ENCODE peak calls at places on chromosomes 13 and 19, in eight cellular contexts. M is Panc1, U is GM23338, I is suprapubic skin, H is HL-60, S is K562, Q is breast epithelium, J is spleen. A is an unnamed sample.

GRCh38 chr19:16943942-16944625 is 55.3 kb downstream of the F2RL3 start:
- DNase-seq in U (no peak), I (peak; percentile 68), H (no peak), S (no peak), M (no peak), J (no peak), Q (no peak), A (no peak)

GRCh38 chr13:112078879-112079526 is 12.1 kb downstream of the SOX1 start:
- DNase-seq in M (no peak), Q (no peak), U (peak; percentile 74), S (no peak), J (no peak), H (no peak), I (no peak), A (no peak)

GRCh38 chr13:20151016-20151415 is 9.8 kb downstream of the GJA3 start:
- DNase-seq in J (no peak), M (no peak), I (no peak), U (no peak), S (peak; percentile 36), Q (no peak), H (no peak), A (no peak)

GRCh38 chr13:27967736-27968315 is 1.3 kb downstream of the CDX2 start:
- DNase-seq in Q (no peak), S (no peak), I (no peak), M (no peak), U (peak; percentile 49), H (no peak), J (no peak), A (no peak)

GRCh38 chr13:80251403-80251802 is 89.5 kb downstream of the SPRY2 start:
- DNase-seq in I (no peak), H (peak; percentile 17), U (peak; percentile 11), M (no peak), S (no peak), Q (no peak), J (no peak), A (no peak)

GRCh38 chr19:29308977-29309520 is 96.1 kb upstream of the UQCRFS1 start:
- DNase-seq in S (no peak), U (peak; percentile 64), M (no peak), Q (no peak), I (no peak), H (no peak), J (no peak), A (no peak)

GRCh38 chr19:42028304-42029216 is 34.5 kb upstream of the ATP1A3 start:
- DNase-seq in H (no peak), M (no peak), Q (no peak), J (no peak), U (peak; percentile 85), S (peak; percentile 80), I (no peak), A (no peak)

GRCh38 chr19:18776736-18777135 is 14.4 kb downstream of the COMP start:
- DNase-seq in S (no peak), U (no peak), I (no peak), M (no peak), Q (no peak), H (no peak), J (no peak), A (no peak)

GRCh38 chr19:13748169-13748884 is 16.0 kb upstream of the MRI1 start:
- DNase-seq in H (peak; percentile 45), J (no peak), I (no peak), Q (no peak), M (no peak), S (no peak), U (peak; percentile 43), A (no peak)

GRCh38 chr19:49475995-49476880 is 2.2 kb downstream of the FLT3LG start:
- DNase-seq in I (no peak), Q (no peak), M (no peak), S (peak; percentile 65), H (no peak), U (peak; percentile 98), J (no peak), A (no peak)

GRCh38 chr13:99467764-99468163 is 33.5 kb upstream of the TM9SF2 start:
- DNase-seq in I (no peak), H (no peak), Q (no peak), S (no peak), J (no peak), U (no peak), M (no peak), A (no peak)

DNA sequence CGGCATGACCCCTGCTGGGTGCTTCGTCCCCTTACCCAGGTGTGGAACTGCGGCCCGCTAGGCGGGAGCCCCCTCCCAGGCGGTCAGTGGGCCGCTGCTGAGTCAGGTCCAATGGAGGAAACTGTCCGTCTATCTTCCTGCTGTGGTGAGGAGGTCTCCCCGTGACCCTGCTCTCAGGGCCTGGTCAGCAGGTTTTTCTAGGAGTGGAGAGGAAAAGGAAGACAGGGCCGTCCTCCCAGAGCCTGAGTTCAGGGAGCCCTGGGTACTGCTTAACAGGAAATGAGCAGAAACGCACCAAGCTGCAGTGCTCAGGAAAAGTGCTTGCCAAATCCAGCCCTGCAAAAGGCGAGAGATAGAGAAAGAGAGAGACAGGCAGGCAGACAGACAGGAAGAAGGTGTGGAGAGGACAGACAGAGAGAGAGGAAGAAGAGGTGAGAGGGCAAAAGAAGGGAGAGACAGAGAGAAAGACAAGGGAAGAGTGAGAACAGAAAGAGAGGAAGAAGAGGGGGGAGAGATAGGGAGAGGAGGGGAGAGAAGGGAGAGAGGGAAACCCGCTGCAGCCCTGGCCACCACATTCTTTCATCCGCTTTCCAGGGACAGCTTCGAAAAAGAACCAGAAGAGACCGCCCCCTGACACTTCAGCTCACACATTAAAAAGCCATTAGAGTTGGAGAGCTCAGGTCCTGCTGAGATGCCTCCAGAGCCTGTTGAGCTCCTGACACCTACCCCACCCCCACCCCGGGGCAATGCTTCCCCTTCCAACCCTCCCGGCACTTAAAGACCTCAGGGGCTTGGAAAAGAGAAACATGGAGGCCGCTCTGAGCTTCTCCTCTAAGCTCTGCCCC is 10.1 kb downstream of the SH3GL1 start:
- DNase-seq in I (no peak), H (no peak), Q (no peak), J (peak; percentile 82), S (no peak), U (peak; percentile 85), M (no peak), A (no peak)
- H3K4me3 ChIP-seq in I (peak overlapping the region; percentile 1), H (no peak overlapping the region), Q (peak overlapping the region; percentile 48), J (no peak overlapping the region), S (no peak overlapping the region), U (peak overlapping the region; percentile 46), M (no peak overlapping the region), A (peak overlapping the region; percentile 55)

DNA sequence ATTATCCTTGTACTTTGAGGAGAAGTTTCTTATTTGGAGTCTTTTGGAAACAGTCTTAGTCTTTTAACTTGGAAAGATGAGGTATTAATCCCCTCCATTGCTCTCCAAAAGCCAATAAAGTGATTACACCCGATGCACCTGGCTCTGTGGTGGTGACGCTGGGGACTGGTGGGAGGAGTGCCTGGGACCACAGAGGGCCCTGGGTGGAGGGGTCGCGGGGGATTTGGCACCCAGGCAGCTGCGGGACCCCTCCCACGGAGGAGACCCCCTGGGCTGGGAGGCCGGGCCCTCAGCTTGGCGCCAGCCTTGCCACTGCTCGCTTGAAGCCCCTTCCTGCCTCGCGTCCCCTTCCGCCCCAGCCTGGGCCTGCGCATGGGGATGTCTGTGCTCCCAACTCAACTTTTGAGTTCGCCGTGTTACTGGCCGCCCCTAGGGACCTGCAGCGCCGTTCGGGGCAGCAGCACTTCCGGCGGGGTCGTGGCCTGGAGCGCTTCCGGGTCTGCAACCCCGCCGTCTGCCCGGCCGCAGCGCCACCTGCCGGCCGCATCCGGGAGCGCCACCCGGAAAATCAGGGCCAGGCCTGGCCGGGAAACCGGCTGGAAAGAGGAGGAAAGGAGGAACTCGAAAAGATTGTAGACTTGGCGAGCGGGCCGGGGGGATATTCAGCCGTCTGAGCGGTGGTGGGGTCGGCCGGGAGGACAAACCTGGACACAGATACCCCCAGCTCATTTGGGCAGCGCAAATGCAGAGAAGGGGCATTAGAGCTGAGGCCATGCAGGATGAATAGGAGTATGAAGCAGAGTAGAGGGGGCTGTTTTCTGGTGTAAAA is 8.4 kb downstream of the PEAK3 start:
- DNase-seq in I (no peak), Q (no peak), J (peak; percentile 96), H (peak; percentile 85), S (peak; percentile 76), U (peak; percentile 96), M (no peak), A (no peak)
- TF ChIP-seq POLR2AphosphoS5 in I (peak; percentile 17), Q (peak; percentile 57), J (peak; percentile 93), H (peak; percentile 97), S (peak; percentile 26), U (peak; percentile 92), M (peak; percentile 37), A (peak; percentile 64)

GRCh38 chr19:6721773-6722172 is 1.3 kb upstream of the C3 start:
- DNase-seq in Q (no peak), J (no peak), S (no peak), I (no peak), H (no peak), U (no peak), M (no peak), A (no peak)

GRCh38 chr19:6721113-6721474 is 644 bp upstream of the C3 start:
- DNase-seq in S (no peak), J (no peak), M (no peak), Q (no peak), H (no peak), U (no peak), I (no peak), A (no peak)

GRCh38 chr19:6724631-6725185 is 4.3 kb upstream of the C3 start:
- DNase-seq in M (no peak), H (no peak), Q (no peak), J (no peak), U (no peak), S (no peak), I (no peak), A (no peak)

GRCh38 chr19:6723738-6724137 is 3.3 kb upstream of the C3 start:
- DNase-seq in I (no peak), Q (no peak), U (no peak), S (no peak), J (no peak), H (no peak), M (no peak), A (no peak)

DNA sequence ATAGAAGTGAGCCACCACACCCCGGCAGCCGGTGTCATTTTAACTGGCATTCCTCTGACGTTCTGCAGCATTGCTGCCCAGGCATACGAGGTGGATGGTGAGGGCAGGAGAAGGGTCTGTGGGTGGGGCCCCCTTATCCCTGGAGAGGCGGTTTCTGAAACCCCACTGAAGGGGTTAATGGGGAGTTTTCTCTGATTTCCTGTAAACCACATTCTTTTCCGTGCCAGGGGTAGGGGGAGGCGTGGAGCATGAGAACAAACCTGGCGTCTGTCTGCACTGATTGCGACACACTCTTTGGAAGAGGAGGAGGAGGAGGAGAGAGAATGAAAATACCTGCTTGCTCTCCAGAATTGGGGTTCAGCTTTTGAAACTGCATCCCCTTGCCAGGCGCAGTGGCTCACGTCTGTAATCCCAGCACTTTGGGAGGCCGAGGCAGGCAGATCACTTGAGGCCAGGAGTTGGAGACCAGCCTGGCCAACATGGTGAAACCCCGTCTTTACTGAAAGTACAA is 2.7 kb upstream of the C3 start:
- DNase-seq in J (no peak), U (peak; percentile 66), I (no peak), H (no peak), Q (peak; percentile 67), M (no peak), S (no peak), A (no peak)
- H3K4me3 ChIP-seq in J (no peak overlapping the region), U (no peak overlapping the region), I (no peak overlapping the region), H (no peak overlapping the region), Q (peak overlapping the region; percentile 33), M (no peak overlapping the region), S (no peak overlapping the region), A (no peak overlapping the region)

DNA sequence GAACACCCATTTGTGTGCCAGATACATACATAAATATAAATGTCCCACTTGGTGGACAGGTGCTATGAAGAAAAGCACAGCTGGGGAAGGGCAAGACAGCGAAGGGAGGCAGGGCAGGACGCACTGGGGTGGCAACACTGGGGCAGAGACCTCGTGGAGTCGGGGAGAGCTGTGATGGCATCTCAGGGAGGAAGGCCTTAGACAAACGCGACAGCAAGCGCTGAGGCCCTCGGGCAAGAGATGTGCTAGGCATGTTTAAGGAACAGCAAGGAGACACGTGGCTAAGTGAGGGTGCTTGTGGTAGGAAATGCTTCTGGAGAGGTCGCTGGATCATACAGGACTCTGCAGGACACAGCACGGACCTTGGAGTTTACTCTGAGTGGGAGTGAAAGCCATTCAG is 23.3 kb upstream of the CCNP start:
- DNase-seq in M (no peak), S (no peak), J (no peak), U (no peak), I (no peak), Q (peak; percentile 45), H (no peak), A (no peak)
- TF ChIP-seq POLR2AphosphoS5 in M (no peak), S (no peak), J (no peak), U (no peak), I (no peak), Q (no peak), H (no peak), A (no peak)